ENCODE peak calls at places on chromosome 10, in five cellular contexts. W is GM13976, U is dorsolateral prefrontal cortex, C is left lung, I is omental fat pad. T is an unnamed sample.

GRCh38 chr10:72248477-72249151 is 25.1 kb upstream of the DDIT4 start:
- DNase-seq in W (peak), C (peak), I (no peak), U (peak), T (no peak)

GRCh38 chr10:29357962-29358635 is 69.2 kb downstream of the LYZL1 start:
- DNase-seq in C (no peak), U (no peak), W (no peak), I (no peak), T (no peak)

GRCh38 chr10:97911217-97911616 is 61.6 kb downstream of the GOLGA7B start:
- DNase-seq in I (no peak), U (no peak), C (no peak), W (no peak), T (no peak)

GRCh38 chr10:90817173-90817889 is 40.5 kb downstream of the HTR7 start:
- DNase-seq in U (no peak), W (no peak), I (no peak), C (no peak), T (no peak)

GRCh38 chr10:101162677-101163076 is 31.6 kb downstream of the TLX1 start:
- DNase-seq in C (no peak), I (no peak), U (no peak), W (no peak), T (no peak)

GRCh38 chr10:130364631-130365030 is 228.4 kb downstream of the GLRX3 start:
- DNase-seq in I (no peak), C (no peak), U (no peak), W (no peak), T (no peak)

GRCh38 chr10:100653957-100654834 is 91.2 kb upstream of the PAX2 start:
- DNase-seq in W (peak), U (no peak), C (no peak), I (no peak), T (no peak)

GRCh38 chr10:120963587-120964220 is 112.5 kb downstream of the WDR11 start:
- DNase-seq in C (no peak), U (no peak), W (no peak), I (no peak), T (no peak)

GRCh38 chr10:131179386-131179785 is 132.1 kb downstream of the TCERG1L start:
- DNase-seq in U (no peak), W (no peak), I (no peak), C (no peak), T (no peak)

GRCh38 chr10:5888843-5889623 is 660 bp downstream of the ANKRD16 start:
- DNase-seq in U (no peak), I (no peak), C (peak), W (peak), T (peak)

GRCh38 chr10:100728928-100729876 is 16.2 kb upstream of the PAX2 start:
- DNase-seq in U (no peak), W (no peak), I (no peak), C (no peak), T (no peak)

GRCh38 chr10:53786236-53786635 is 1013.7 kb upstream of the MBL2 start:
- DNase-seq in U (no peak), W (no peak), C (no peak), I (no peak), T (no peak)

GRCh38 chr10:14153570-14154055 is 177.1 kb downstream of the FRMD4A start:
- DNase-seq in I (no peak), W (no peak), U (no peak), C (no peak), T (no peak)

GRCh38 chr10:71222541-71223364 is 10.4 kb downstream of the UNC5B start:
- DNase-seq in C (no peak), U (no peak), I (no peak), W (peak), T (peak)

GRCh38 chr10:46218921-46219320 is 67.9 kb upstream of the ANTXRL start:
- DNase-seq in I (no peak), C (no peak), W (peak), U (no peak), T (no peak)

GRCh38 chr10:29648983-29649268 is 14.2 kb upstream of the SVIL start:
- DNase-seq in C (no peak), I (no peak), U (no peak), W (no peak), T (no peak)

GRCh38 chr10:74488907-74489306 is 337.5 kb upstream of the KAT6B start:
- DNase-seq in C (no peak), U (no peak), W (no peak), I (no peak), T (no peak)

GRCh38 chr10:74072503-74072902 is 74.6 kb downstream of the VCL start:
- DNase-seq in W (no peak), I (no peak), C (no peak), U (no peak), T (no peak)

GRCh38 chr10:90289037-90289436 is 568.8 kb downstream of the HTR7 start:
- DNase-seq in W (peak), I (no peak), C (no peak), U (no peak), T (no peak)

GRCh38 chr10:35503548-35503947 is 101.6 kb upstream of the GJD4 start:
- DNase-seq in I (no peak), W (no peak), C (no peak), U (no peak), T (no peak)

GRCh38 chr10:100886544-100886943 is 26.2 kb upstream of the SLF2 start:
- DNase-seq in U (no peak), W (no peak), C (no peak), I (no peak), T (no peak)

GRCh38 chr10:97072851-97073665 is 112.7 kb downstream of the SLIT1 start:
- DNase-seq in W (peak), I (peak), U (peak), C (peak), T (peak)

GRCh38 chr10:71433983-71434744 is 37.4 kb downstream of the CDH23 start:
- DNase-seq in I (peak), U (no peak), W (no peak), C (no peak), T (no peak)

GRCh38 chr10:50679149-50679548 is 55.4 kb upstream of the SGMS1 start:
- DNase-seq in U (no peak), I (no peak), W (no peak), C (no peak), T (no peak)

GRCh38 chr10:72499697-72500096 is 126.2 kb downstream of the MICU1 start:
- DNase-seq in U (no peak), I (no peak), W (no peak), C (no peak), T (no peak)

GRCh38 chr10:86936661-86937501 is 20.5 kb downstream of the MMRN2 start:
- DNase-seq in W (no peak), U (no peak), I (no peak), C (no peak), T (no peak)

GRCh38 chr10:13054844-13055243 is 45.1 kb upstream of the OPTN start:
- DNase-seq in I (no peak), U (no peak), C (no peak), W (no peak), T (no peak)

GRCh38 chr10:111116762-111117445 is 40.1 kb downstream of the ADRA2A start:
- DNase-seq in W (no peak), I (no peak), U (no peak), C (no peak), T (no peak)

GRCh38 chr10:114584419-114584818 is 73.7 kb downstream of the ABLIM1 start:
- DNase-seq in C (no peak), I (no peak), W (no peak), U (no peak), T (no peak)

DNA sequence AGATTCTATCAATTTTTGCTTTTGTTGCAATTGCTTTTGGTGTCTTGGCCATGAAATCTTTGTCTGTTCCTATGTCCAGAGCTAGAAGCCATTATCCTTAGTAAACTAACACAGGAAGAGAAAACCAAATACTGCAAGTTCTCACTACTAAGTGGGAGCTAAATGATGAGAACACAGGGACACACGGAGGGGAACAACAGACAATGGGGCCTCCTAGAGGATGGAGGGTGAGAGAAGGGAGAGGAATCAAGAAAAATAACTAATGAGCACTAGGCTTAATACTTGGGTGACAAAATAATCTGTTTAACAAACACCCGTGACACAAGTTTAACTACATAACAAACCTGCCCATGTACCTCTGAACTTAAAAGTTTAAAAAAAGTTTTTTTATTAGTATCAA is 78.2 kb downstream of the ANKRD26 start:
- DNase-seq in W (no peak), U (no peak), C (no peak), I (no peak), T (no peak)
- TF ChIP-seq CTCF in W (no peak), U (no peak), C (no peak), I (no peak), T (no peak)

GRCh38 chr10:23325132-23325531 is 19.5 kb downstream of the C10orf67 start:
- DNase-seq in C (no peak), U (no peak), W (no peak), I (no peak), T (no peak)
- TF ChIP-seq CTCF in C (no peak), U (no peak), W (peak), I (no peak), T (no peak)

GRCh38 chr10:69826789-69827532 is 25.3 kb downstream of the COL13A1 start:
- DNase-seq in C (no peak), I (no peak), U (no peak), W (no peak), T (no peak)
- TF ChIP-seq CTCF in C (no peak), I (no peak), U (no peak), W (no peak), T (no peak)

DNA sequence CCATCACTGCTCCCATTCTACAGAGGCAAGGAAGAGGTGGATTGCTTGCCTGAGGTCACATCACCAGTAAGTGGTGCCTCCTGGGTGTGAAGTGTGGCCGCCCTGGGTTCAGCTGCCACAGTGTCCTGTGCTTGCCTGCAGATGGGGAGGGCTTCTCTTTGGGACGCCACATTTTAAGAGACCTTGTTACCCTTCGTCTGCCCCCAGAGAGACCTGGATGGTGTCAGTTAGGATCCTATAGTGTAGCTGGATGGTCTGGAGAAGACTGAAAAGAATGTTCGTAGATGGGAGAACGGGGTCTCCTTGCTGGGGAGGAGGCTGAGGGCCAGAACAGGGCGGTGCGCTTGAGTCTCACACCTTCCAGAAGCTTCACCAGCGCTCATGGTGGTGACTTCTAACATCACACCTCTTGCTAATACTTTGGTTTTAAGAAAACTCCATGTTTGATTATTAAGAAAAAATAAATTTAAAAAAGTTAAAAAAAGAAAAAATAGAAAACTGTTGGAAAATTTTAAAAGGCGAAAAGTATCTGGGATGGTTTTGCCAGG is 2.3 kb downstream of the DOCK1 start:
- DNase-seq in W (no peak), C (no peak), U (no peak), I (no peak), T (no peak)
- TF ChIP-seq CTCF in W (no peak), C (no peak), U (no peak), I (no peak), T (peak)

GRCh38 chr10:15877836-15878576 is 17.7 kb upstream of the MINDY3 start:
- DNase-seq in W (no peak), C (no peak), U (no peak), I (no peak), T (no peak)
- TF ChIP-seq CTCF in W (no peak), C (no peak), U (no peak), I (no peak), T (no peak)

DNA sequence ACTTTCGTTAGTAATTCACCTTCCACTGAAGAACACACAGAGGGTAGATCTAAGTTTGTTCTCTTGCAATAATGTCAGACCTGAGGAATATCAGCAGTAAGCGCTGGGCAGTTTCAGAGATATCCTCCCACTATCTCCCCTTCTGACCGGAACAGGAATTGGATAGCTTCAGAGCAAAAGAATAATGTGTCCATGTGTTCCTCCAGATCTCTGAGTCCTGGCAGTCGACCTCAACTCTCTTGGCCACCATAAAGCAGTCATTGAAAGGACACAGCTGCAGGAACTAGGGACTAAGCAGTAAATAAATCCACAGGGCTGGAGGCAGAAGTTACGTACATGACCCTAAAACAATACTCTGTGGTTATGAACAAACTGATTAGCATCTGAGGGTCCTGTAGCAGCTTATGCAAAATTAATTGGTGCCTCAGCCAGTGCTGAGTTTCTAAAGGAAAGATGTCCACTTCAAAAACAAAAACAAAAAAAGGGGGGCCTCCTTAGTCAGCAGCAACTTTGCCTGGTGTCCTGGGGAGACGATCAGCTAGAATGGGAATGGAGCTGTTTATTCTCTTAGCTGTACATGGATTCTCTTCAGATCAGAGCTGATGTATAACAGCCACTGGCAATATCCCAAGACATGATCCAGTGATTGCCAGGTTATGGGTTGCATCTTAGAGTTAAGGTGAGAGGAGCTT is 6.4 kb upstream of the PRTFDC1 start:
- DNase-seq in I (no peak), C (no peak), U (no peak), W (no peak), T (no peak)
- TF ChIP-seq CTCF in I (no peak), C (no peak), U (no peak), W (no peak), T (no peak)

DNA sequence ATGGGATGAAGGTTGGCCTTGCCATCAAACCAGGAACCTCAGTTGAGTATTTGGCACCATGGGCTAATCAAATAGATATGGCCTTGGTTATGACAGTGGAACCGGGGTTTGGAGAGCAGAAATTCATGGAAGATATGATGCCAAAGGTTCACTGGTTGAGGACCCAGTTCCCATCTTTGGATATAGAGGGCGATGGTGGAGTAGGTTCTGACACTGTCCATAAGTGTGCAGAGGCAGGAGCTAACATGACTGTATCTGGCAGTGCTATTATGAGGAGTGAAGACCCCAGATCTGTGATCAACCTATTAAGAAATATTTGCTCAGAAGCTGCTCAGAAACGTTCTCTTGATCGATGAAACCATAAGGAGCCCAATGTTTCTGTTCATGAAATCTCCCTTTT is 641 bp downstream of the RPEL1 start:
- DNase-seq in I (no peak), U (no peak), C (no peak), W (no peak), T (no peak)
- TF ChIP-seq CTCF in I (no peak), U (no peak), C (no peak), W (no peak), T (no peak)

GRCh38 chr10:63465293-63466167 is at the start of gene JMJD1C:
- DNase-seq in W (peak), C (peak), U (peak), I (no peak), T (peak)
- TF ChIP-seq CTCF in W (no peak), C (no peak), U (no peak), I (no peak), T (no peak)

GRCh38 chr10:123380491-123381085 is 226.4 kb downstream of the BUB3 start:
- DNase-seq in W (no peak), U (no peak), I (no peak), C (no peak), T (no peak)
- TF ChIP-seq CTCF in W (no peak), U (peak), I (no peak), C (peak), T (no peak)

T was measured in mesothelial cell of epicardium.